ENCODE peak calls at places on chromosomes 13 and 19, in four cellular contexts. Z is cardiac muscle cell, S is PC-3, J is breast epithelium. E is an unnamed sample.

GRCh38 chr13:37039908-37040307 is 19.6 kb downstream of the SUPT20H start:
- DNase-seq in Z (no peak), S (no peak), J (no peak), E (no peak)

GRCh38 chr19:6062274-6062673 is 48.0 kb downstream of the RFX2 start:
- DNase-seq in Z (peak; percentile 45), S (no peak), J (peak; percentile 33), E (no peak)

GRCh38 chr13:56988543-56988942 is 152.2 kb upstream of the PRR20A start:
- DNase-seq in Z (no peak), S (peak; percentile 14), J (no peak), E (no peak)

GRCh38 chr19:5624154-5624663 is 1.3 kb downstream of the SAFB start:
- DNase-seq in Z (peak; percentile 53), S (peak; percentile 45), J (peak; percentile 27), E (peak; percentile 35)

GRCh38 chr19:12833747-12834417 is 497 bp downstream of the RTBDN start:
- DNase-seq in Z (peak; percentile 18), S (peak; percentile 39), J (no peak), E (peak; percentile 73)

GRCh38 chr13:43720780-43721397 is 65.9 kb downstream of the ENOX1 start:
- DNase-seq in Z (no peak), S (peak; percentile 73), J (no peak), E (no peak)

GRCh38 chr13:28056970-28057712 is 43.2 kb downstream of the FLT3 start:
- DNase-seq in Z (no peak), S (no peak), J (no peak), E (no peak)

GRCh38 chr13:34413538-34414210 is 528.4 kb upstream of the NBEA start:
- DNase-seq in Z (no peak), S (peak; percentile 16), J (no peak), E (no peak)

GRCh38 chr13:84844473-84844872 is 954.7 kb downstream of the SLITRK6 start:
- DNase-seq in Z (peak; percentile 1), S (peak; percentile 48), J (no peak), E (no peak)

GRCh38 chr19:34173145-34173956 is 1.0 kb downstream of the LSM14A start:
- DNase-seq in Z (peak; percentile 61), S (peak; percentile 61), J (peak; percentile 71), E (peak; percentile 30)

GRCh38 chr13:111658150-111659100 is 338.0 kb downstream of the TEX29 start:
- DNase-seq in Z (no peak), S (no peak), J (no peak), E (no peak)

GRCh38 chr13:105798541-105798940 is 736.9 kb downstream of the EFNB2 start:
- DNase-seq in Z (no peak), S (no peak), J (no peak), E (no peak)

GRCh38 chr19:12969292-12969988 is at the start of gene DAND5:
- DNase-seq in Z (no peak), S (no peak), J (no peak), E (no peak)

GRCh38 chr19:17680235-17680722 is 7.9 kb downstream of the UNC13A start:
- DNase-seq in Z (peak; percentile 58), S (peak; percentile 51), J (peak; percentile 20), E (no peak)

DNA sequence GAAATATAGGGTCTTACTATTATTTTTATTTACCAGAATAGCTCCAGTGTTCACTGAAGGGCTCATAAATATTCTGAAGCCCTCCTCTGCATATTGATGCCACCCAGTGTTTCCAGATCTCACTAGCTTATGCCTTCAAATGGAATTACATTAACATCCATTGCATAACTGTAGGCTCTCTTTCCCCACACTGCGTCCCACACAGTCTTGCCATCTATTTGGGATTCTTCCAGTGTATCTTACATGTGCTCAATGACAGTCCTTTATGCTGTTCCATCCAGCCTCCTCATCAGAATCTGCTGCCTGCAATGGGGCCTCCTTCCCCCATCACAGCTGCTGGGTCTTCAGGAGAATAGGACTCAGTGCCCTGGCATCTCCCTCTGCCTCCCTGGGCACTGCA is 137.3 kb downstream of the CYSLTR2 start:
- DNase-seq in Z (no peak), S (no peak), J (no peak), E (no peak)
- H3K27ac ChIP-seq in Z (no peak overlapping the region), S (peak overlapping the region; percentile 81), J (no peak overlapping the region), E (no peak overlapping the region)

GRCh38 chr13:40152145-40152544 is 496.7 kb downstream of the COG6 start:
- DNase-seq in Z (peak; percentile 89), S (peak; percentile 67), J (no peak), E (no peak)
- TF ChIP-seq CTCF in Z (peak; percentile 24), S (peak; percentile 13), J (no peak), E (no peak)

GRCh38 chr19:35937345-35938281 is 1.4 kb downstream of the LRFN3 start:
- DNase-seq in Z (no peak), S (no peak), J (no peak), E (no peak)

GRCh38 chr19:35938282-35939224 is 2.4 kb downstream of the LRFN3 start:
- DNase-seq in Z (no peak), S (no peak), J (no peak), E (no peak)

GRCh38 chr19:35939307-35940077 is 3.3 kb downstream of the LRFN3 start:
- DNase-seq in Z (no peak), S (no peak), J (no peak), E (no peak)

GRCh38 chr19:35936738-35937268 is 629 bp downstream of the LRFN3 start:
- DNase-seq in Z (no peak), S (no peak), J (no peak), E (no peak)

GRCh38 chr19:35935911-35936737 is at the start of gene LRFN3:
- DNase-seq in Z (peak; percentile 81), S (peak; percentile 66), J (peak; percentile 32), E (peak; percentile 79)
- H3K27ac ChIP-seq in Z (no peak within 1 kb of the TSS), S (no peak within 1 kb of the TSS), J (peak within 1 kb of the TSS; percentile 79), E (peak within 1 kb of the TSS; percentile 71)

GRCh38 chr19:15635016-15635805 is 5.5 kb upstream of the CYP4F3 start:
- DNase-seq in Z (no peak), S (no peak), J (no peak), E (no peak)
- TF ChIP-seq CTCF in Z (no peak), S (no peak), J (no peak), E (no peak)

GRCh38 chr19:50427318-50427925 is 5.3 kb upstream of the MYBPC2 start:
- DNase-seq in Z (no peak), S (no peak), J (no peak), E (no peak)

GRCh38 chr19:50425581-50425980 is 6.8 kb downstream of the SPIB start:
- DNase-seq in Z (no peak), S (no peak), J (no peak), E (no peak)

GRCh38 chr19:50428768-50429463 is 3.8 kb upstream of the MYBPC2 start:
- DNase-seq in Z (no peak), S (no peak), J (no peak), E (no peak)

GRCh38 chr19:50430888-50431342 is 1.8 kb upstream of the MYBPC2 start:
- DNase-seq in Z (no peak), S (no peak), J (no peak), E (no peak)

DNA sequence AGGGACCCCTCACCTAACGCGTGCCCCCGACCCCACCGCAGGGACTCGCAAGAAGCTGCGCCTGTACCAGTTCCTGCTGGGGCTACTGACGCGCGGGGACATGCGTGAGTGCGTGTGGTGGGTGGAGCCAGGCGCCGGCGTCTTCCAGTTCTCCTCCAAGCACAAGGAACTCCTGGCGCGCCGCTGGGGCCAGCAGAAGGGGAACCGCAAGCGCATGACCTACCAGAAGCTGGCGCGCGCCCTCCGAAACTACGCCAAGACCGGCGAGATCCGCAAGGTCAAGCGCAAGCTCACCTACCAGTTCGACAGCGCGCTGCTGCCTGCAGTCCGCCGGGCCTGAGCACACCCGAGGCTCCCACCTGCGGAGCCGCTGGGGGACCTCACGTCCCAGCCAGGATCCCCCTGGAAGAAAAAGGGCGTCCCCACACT is 4.7 kb upstream of the MYBPC2 start:
- DNase-seq in Z (peak; percentile 93), S (no peak), J (peak; percentile 88), E (no peak)
- H3K27ac ChIP-seq in Z (no peak overlapping the region), S (no peak overlapping the region), J (peak overlapping the region; percentile 58), E (no peak overlapping the region)

GRCh38 chr19:41323023-41323422 is 13.1 kb downstream of the CCDC97 start:
- DNase-seq in Z (peak; percentile 81), S (no peak), J (no peak), E (no peak)
- TF ChIP-seq CTCF in Z (no peak), S (no peak), J (no peak), E (no peak)

GRCh38 chr13:112741185-112741755 is 51.4 kb downstream of the ATP11A start:
- DNase-seq in Z (no peak), S (no peak), J (no peak), E (no peak)
- H3K27ac ChIP-seq in Z (peak overlapping the region; percentile 73), S (no peak overlapping the region), J (peak overlapping the region; percentile 77), E (no peak overlapping the region)

GRCh38 chr19:988081-988480 is 3.9 kb downstream of the WDR18 start:
- DNase-seq in Z (no peak), S (no peak), J (no peak), E (no peak)

GRCh38 chr19:990119-990571 is 6.0 kb downstream of the WDR18 start:
- DNase-seq in Z (no peak), S (no peak), J (no peak), E (no peak)

GRCh38 chr19:988510-988909 is 4.4 kb downstream of the WDR18 start:
- DNase-seq in Z (no peak), S (no peak), J (no peak), E (no peak)

GRCh38 chr19:990746-991145 is 6.6 kb downstream of the WDR18 start:
- DNase-seq in Z (no peak), S (no peak), J (no peak), E (no peak)

DNA sequence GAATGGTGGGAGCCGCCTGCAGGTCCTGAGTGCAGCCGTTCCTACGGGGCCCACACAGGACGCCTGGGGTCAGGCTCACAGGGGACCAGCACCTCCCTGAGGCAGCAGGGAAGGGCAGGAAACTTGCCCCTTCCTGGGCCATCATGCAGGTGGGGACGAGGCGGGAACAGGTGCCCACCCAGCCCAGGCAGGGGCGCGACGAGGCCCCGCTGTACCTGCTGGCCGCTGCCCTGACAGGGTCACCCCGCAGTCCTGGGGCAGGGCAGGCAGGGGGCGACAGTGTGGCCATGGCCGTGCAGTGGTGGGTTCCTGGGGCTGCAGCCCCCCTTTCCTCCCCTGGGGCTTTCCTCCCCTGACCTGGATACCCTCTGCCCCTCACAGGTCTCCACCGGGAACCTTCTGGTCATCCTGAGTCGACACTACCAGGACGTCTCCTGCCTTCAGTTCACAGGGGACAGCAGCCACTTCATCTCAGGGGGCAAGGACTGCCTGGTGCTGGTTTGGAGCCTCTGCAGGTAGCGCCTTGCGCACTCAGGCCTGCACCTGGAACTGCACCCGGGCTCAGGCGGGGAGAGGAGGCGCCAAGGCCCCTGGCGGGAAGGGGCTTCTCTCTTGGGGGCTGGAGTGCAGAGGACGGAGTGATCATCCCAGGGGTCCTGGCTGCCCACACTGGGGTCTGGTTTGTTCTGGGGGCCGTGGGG is 5.4 kb downstream of the WDR18 start:
- DNase-seq in Z (no peak), S (no peak), J (no peak), E (no peak)
- TF ChIP-seq CTCF in Z (peak; percentile 29), S (peak; percentile 23), J (no peak), E (peak; percentile 48)